ENCODE peak calls at places on chromosomes 16 and 17, in seven cellular contexts. L is hepatocyte, A is IMR-90, P is aorta, U is OCI-LY7, V is left lung, F is fibroblast of lung. Y is an unnamed sample. For H3K4me1, the result is how much of the 10 kb centered on the place peaks cover.

GRCh38 chr16:79998143-79998542 is 397.6 kb upstream of the MAF start:
- DNase-seq in L (no peak), A (no peak), P (no peak), U (no peak), V (no peak), F (no peak), Y (no peak)

GRCh38 chr16:14131774-14132695 is 60.9 kb downstream of the MRTFB start:
- DNase-seq in L (peak), A (peak), P (no peak), U (no peak), V (no peak), F (no peak), Y (no peak)

GRCh38 chr17:78588258-78589030 is 11.2 kb upstream of the DNAH17 start:
- DNase-seq in L (peak), A (no peak), P (no peak), U (no peak), V (no peak), F (no peak), Y (no peak)

GRCh38 chr16:81491522-81492188 is 47.0 kb downstream of the CMIP start:
- DNase-seq in L (no peak), A (peak), P (no peak), U (no peak), V (no peak), F (peak), Y (no peak)

GRCh38 chr17:27856676-27857429 is 36.3 kb downstream of the LYRM9 start:
- DNase-seq in L (no peak), A (no peak), P (no peak), U (no peak), V (no peak), F (no peak), Y (no peak)

GRCh38 chr17:29617125-29617480 is 5.6 kb downstream of the CORO6 start:
- DNase-seq in L (peak), A (peak), P (peak), U (peak), V (peak), F (peak), Y (no peak)

GRCh38 chr16:4846503-4846900 is 586 bp downstream of the GLYR1 start:
- DNase-seq in L (peak), A (peak), P (peak), U (peak), V (peak), F (peak), Y (no peak)

GRCh38 chr17:1871743-1872142 is 41.9 kb downstream of the RPA1 start:
- DNase-seq in L (no peak), A (no peak), P (no peak), U (no peak), V (no peak), F (no peak), Y (no peak)

GRCh38 chr16:21684199-21684598 is 20.4 kb downstream of the OTOA start:
- DNase-seq in L (no peak), A (no peak), P (no peak), U (peak), V (no peak), F (no peak), Y (no peak)

GRCh38 chr16:17133851-17134250 is 336.9 kb downstream of the XYLT1 start:
- DNase-seq in L (no peak), A (no peak), P (no peak), U (no peak), V (no peak), F (no peak), Y (no peak)

GRCh38 chr16:56306690-56307533 is 115.6 kb downstream of the GNAO1 start:
- DNase-seq in L (no peak), A (no peak), P (no peak), U (no peak), V (no peak), F (no peak), Y (no peak)

GRCh38 chr17:59377410-59377809 is 46.0 kb downstream of the YPEL2 start:
- DNase-seq in L (no peak), A (peak), P (peak), U (no peak), V (no peak), F (peak), Y (no peak)

GRCh38 chr17:69246726-69247375 is 18.2 kb upstream of the ABCA10 start:
- DNase-seq in L (peak), A (peak), P (no peak), U (peak), V (no peak), F (peak), Y (no peak)

GRCh38 chr17:44220211-44221071 is 966 bp upstream of the UBTF start:
- DNase-seq in L (peak), A (peak), P (peak), U (peak), V (peak), F (peak), Y (no peak)

GRCh38 chr16:2779151-2779920 is 2.3 kb upstream of the ELOB start:
- DNase-seq in L (no peak), A (no peak), P (no peak), U (no peak), V (peak), F (no peak), Y (peak)

GRCh38 chr17:66123163-66123562 is 68.8 kb downstream of the CEP112 start:
- DNase-seq in L (no peak), A (peak), P (no peak), U (no peak), V (no peak), F (peak), Y (no peak)

GRCh38 chr16:86193528-86194193 is 294.7 kb downstream of the IRF8 start:
- DNase-seq in L (no peak), A (no peak), P (no peak), U (no peak), V (no peak), F (no peak), Y (no peak)

GRCh38 chr16:86567701-86568571 is 1.3 kb downstream of the FOXC2 start:
- DNase-seq in L (peak), A (peak), P (peak), U (no peak), V (no peak), F (peak), Y (no peak)

GRCh38 chr16:28081391-28081790 is 17.9 kb upstream of the GSG1L start:
- DNase-seq in L (no peak), A (no peak), P (no peak), U (no peak), V (no peak), F (no peak), Y (no peak)

GRCh38 chr17:81302861-81303326 is 7.8 kb upstream of the SLC38A10 start:
- DNase-seq in L (no peak), A (no peak), P (no peak), U (no peak), V (no peak), F (no peak), Y (no peak)

GRCh38 chr16:51050379-51050710 is 100.7 kb downstream of the SALL1 start:
- DNase-seq in L (no peak), A (no peak), P (no peak), U (no peak), V (no peak), F (no peak), Y (no peak)

GRCh38 chr16:11619327-11619851 is 32.7 kb upstream of the LITAF start:
- DNase-seq in L (no peak), A (no peak), P (peak), U (peak), V (peak), F (no peak), Y (no peak)

GRCh38 chr17:8896641-8897635 is 29.5 kb upstream of the PIK3R6 start:
- DNase-seq in L (no peak), A (no peak), P (no peak), U (no peak), V (no peak), F (no peak), Y (no peak)

GRCh38 chr16:57762365-57763289 is 27.1 kb downstream of the KATNB1 start:
- DNase-seq in L (no peak), A (no peak), P (peak), U (no peak), V (no peak), F (no peak), Y (no peak)

GRCh38 chr16:56869513-56870270 is 4.7 kb downstream of the SLC12A3 start:
- DNase-seq in L (no peak), A (no peak), P (no peak), U (peak), V (no peak), F (no peak), Y (no peak)

GRCh38 chr17:15083225-15083624 is 181.9 kb downstream of the PMP22 start:
- DNase-seq in L (no peak), A (no peak), P (no peak), U (no peak), V (no peak), F (no peak), Y (no peak)

GRCh38 chr17:77352441-77352840 is 211.7 kb downstream of the SEC14L1 start:
- DNase-seq in L (no peak), A (no peak), P (no peak), U (no peak), V (no peak), F (no peak), Y (no peak)

GRCh38 chr16:7185689-7186088 is 147.0 kb upstream of the RBFOX1 start:
- DNase-seq in L (peak), A (no peak), P (no peak), U (no peak), V (no peak), F (no peak), Y (no peak)

GRCh38 chr17:80981062-80981902 is 10.4 kb upstream of the CHMP6 start:
- DNase-seq in L (peak), A (no peak), P (no peak), U (peak), V (no peak), F (no peak), Y (no peak)

GRCh38 chr17:50638851-50639767 is 4.4 kb downstream of the ABCC3 start:
- DNase-seq in L (peak), A (peak), P (peak), U (no peak), V (peak), F (peak), Y (peak)

DNA sequence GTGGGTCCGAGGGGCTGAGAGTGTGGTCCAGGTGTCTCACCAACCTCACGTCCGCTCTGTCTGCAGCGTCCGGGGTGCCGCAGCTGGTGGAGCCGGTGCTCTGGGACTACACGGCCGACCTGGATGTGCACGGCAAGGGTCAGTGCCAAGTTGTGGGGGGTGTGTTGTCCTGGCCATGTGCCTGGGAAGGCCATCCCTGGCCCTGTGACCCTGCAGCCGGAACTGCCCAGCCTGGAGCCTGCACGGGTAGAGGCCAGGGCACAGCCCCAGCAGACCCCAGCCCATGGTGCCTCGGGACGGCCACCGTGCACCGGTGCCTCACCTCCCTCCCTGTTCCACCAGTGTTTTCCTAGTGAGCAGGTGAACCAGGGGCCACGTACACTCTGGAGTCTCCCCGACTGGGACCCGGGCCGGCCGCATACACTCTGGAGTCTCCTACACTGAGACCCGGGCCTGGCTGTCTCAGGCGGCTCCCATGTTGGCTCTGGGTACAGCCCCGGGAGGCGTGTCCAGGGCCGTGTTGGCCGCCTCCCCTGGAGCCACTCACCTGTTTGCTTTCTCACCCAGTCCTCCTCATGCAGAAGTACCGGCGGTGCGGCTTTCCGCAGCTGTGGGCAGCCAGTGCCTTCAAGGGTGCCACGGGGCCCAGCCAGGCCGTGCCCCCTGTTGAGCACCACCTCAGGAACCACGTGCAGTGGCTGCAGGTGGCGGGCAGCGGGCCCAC is 13.8 kb downstream of the CYBC1 start:
- DNase-seq in L (no peak), A (no peak), P (no peak), U (no peak), V (no peak), F (no peak), Y (no peak)
- H3K4me1 ChIP-seq in L (under half), A (under half), P (under half), U (under half), V (under half), F (under half), Y (under half)

GRCh38 chr17:67127925-67128324 is 83.6 kb downstream of the CACNG1 start:
- DNase-seq in L (no peak), A (no peak), P (no peak), U (no peak), V (no peak), F (no peak), Y (no peak)
- H3K4me3 ChIP-seq in L (no peak), A (no peak), P (no peak), U (no peak), V (no peak), F (no peak), Y (no peak)

GRCh38 chr16:67442581-67443255 is 11.8 kb downstream of the HSD11B2 start:
- DNase-seq in L (no peak), A (no peak), P (no peak), U (no peak), V (no peak), F (no peak), Y (no peak)
- H3K4me1 ChIP-seq in L (under half), A (under half), P (under half), U (under half), V (under half), F (under half), Y (under half)

GRCh38 chr16:74738134-74738541 is 36.5 kb downstream of the FA2H start:
- DNase-seq in L (peak), A (peak), P (no peak), U (no peak), V (no peak), F (no peak), Y (no peak)

GRCh38 chr16:74738816-74739215 is 35.8 kb downstream of the FA2H start:
- DNase-seq in L (no peak), A (no peak), P (no peak), U (no peak), V (no peak), F (no peak), Y (no peak)

GRCh38 chr16:74743045-74743667 is 31.5 kb downstream of the FA2H start:
- DNase-seq in L (peak), A (no peak), P (no peak), U (no peak), V (no peak), F (no peak), Y (no peak)

GRCh38 chr16:74742051-74742481 is 32.6 kb downstream of the FA2H start:
- DNase-seq in L (no peak), A (peak), P (no peak), U (no peak), V (no peak), F (peak), Y (no peak)

GRCh38 chr16:74740795-74741304 is 33.8 kb downstream of the FA2H start:
- DNase-seq in L (no peak), A (no peak), P (peak), U (no peak), V (no peak), F (peak), Y (no peak)
- H3K4me3 ChIP-seq in L (no peak), A (no peak), P (no peak), U (no peak), V (no peak), F (no peak), Y (no peak)

GRCh38 chr17:47287068-47287467 is 33.4 kb downstream of the ITGB3 start:
- DNase-seq in L (no peak), A (no peak), P (no peak), U (no peak), V (no peak), F (no peak), Y (no peak)

GRCh38 chr17:47288531-47289116 is 35.0 kb downstream of the ITGB3 start:
- DNase-seq in L (no peak), A (peak), P (no peak), U (no peak), V (no peak), F (peak), Y (no peak)

GRCh38 chr17:47287639-47288038 is 34.0 kb downstream of the ITGB3 start:
- DNase-seq in L (no peak), A (no peak), P (no peak), U (no peak), V (no peak), F (no peak), Y (no peak)

GRCh38 chr17:47285003-47285402 is 31.4 kb downstream of the ITGB3 start:
- DNase-seq in L (no peak), A (no peak), P (no peak), U (no peak), V (no peak), F (no peak), Y (no peak)

DNA sequence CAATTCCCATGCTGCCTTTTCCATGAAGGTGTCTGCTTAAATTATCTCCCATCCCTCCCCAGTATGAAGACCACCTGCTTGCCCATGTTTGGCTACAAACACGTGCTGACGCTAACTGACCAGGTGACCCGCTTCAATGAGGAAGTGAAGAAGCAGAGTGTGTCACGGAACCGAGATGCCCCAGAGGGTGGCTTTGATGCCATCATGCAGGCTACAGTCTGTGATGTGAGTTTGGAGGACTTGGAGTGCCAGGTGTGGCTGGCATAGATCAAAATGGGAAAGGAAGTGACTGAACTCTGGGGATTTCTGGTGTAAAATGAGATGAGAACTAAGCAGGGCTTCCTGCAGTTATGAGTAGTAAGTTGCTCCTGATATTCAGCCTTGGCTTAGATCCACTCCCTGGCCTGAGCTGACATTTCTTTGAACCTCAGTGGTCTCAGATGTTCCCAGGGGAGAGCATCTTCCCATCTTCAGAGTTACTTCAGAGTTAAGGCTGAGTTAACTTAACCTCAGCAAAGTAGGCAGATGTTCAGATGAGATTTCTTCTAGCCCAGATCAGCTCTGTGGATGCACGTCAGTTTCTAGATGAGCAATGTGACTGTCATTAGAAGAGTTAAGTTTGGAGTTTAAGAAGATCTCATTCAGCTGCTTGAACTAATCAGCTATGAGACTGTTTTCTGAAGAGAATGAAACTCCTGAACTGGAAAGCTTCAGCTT is 32.7 kb downstream of the ITGB3 start:
- DNase-seq in L (no peak), A (peak), P (no peak), U (peak), V (no peak), F (no peak), Y (no peak)
- H3K4me1 ChIP-seq in L (under half), A (under half), P (under half), U (under half), V (under half), F (under half), Y (under half)

GRCh38 chr17:75394332-75394918 is 11.1 kb downstream of the GRB2 start:
- DNase-seq in L (peak), A (no peak), P (no peak), U (peak), V (no peak), F (no peak), Y (no peak)

GRCh38 chr17:75393523-75394331 is 11.8 kb downstream of the GRB2 start:
- DNase-seq in L (peak), A (peak), P (peak), U (peak), V (peak), F (peak), Y (peak)

GRCh38 chr17:75390982-75391381 is 14.5 kb downstream of the GRB2 start:
- DNase-seq in L (no peak), A (peak), P (no peak), U (no peak), V (no peak), F (peak), Y (no peak)

GRCh38 chr17:75396025-75396424 is 9.5 kb downstream of the GRB2 start:
- DNase-seq in L (no peak), A (no peak), P (no peak), U (no peak), V (no peak), F (no peak), Y (no peak)

DNA sequence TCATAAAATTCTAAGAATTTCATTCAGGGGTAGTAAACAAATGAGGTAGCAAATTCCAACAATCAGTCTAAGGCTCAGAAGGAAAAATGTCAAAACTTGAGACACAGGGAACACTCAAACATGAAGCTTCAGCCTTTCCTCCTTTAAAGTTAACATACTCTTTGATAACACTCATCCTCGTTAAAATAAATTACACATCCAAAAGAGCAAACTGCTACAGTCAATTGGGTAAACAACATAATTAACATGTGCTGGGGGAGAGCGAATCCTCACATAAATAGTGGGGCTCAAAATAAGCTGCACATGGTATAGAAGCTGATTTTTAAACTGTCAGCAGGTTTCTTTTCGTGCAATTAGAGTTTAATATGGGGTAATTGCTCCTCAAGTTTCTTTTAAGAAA is 12.9 kb downstream of the GRB2 start:
- DNase-seq in L (no peak), A (no peak), P (no peak), U (no peak), V (no peak), F (no peak), Y (no peak)
- H3K4me3 ChIP-seq in L (peak), A (peak), P (no peak), U (no peak), V (peak), F (peak), Y (no peak)